ENCODE peak calls at places on chromosomes 12 and 14, in four cellular contexts. C, Y, T and K are unnamed samples.

GRCh38 chr14:32697114-32697513 is 241.6 kb upstream of the NPAS3 start:
- DNase-seq in C (no peak), T (no peak), Y (no peak), K (no peak)

GRCh38 chr14:22829661-22830328 is at the start of gene MRPL52:
- DNase-seq in C (peak), T (peak), Y (peak), K (peak)

GRCh38 chr14:93033983-93034670 is 81.6 kb downstream of the ITPK1 start:
- DNase-seq in T (no peak), Y (peak), C (no peak), K (peak)

GRCh38 chr12:44240186-44240585 is 404.3 kb downstream of the TMEM117 start:
- DNase-seq in T (no peak), C (no peak), Y (no peak), K (no peak)

GRCh38 chr12:4330203-4330602 is 9.2 kb downstream of the TIGAR start:
- DNase-seq in T (no peak), Y (no peak), C (no peak), K (no peak)

GRCh38 chr12:75542942-75543341 is 31.5 kb upstream of the KRR1 start:
- DNase-seq in Y (no peak), T (no peak), C (no peak), K (no peak)

GRCh38 chr12:41903014-41903702 is 241.5 kb downstream of the GXYLT1 start:
- DNase-seq in T (no peak), C (no peak), Y (no peak), K (no peak)

GRCh38 chr12:75870878-75871277 is 160.7 kb downstream of the PHLDA1 start:
- DNase-seq in Y (no peak), T (no peak), C (no peak), K (no peak)

GRCh38 chr12:65208125-65208524 is 38.7 kb downstream of the LEMD3 start:
- DNase-seq in T (no peak), Y (no peak), C (no peak), K (no peak)

GRCh38 chr12:561116-561705 is 101.5 kb downstream of the B4GALNT3 start:
- DNase-seq in T (no peak), C (no peak), Y (no peak), K (peak)

GRCh38 chr12:19382111-19382526 is 57.2 kb upstream of the AEBP2 start:
- DNase-seq in C (peak), Y (no peak), T (no peak), K (peak)

GRCh38 chr12:64687816-64688599 is 71.2 kb downstream of the GNS start:
- DNase-seq in C (peak), Y (peak), T (peak), K (no peak)

GRCh38 chr14:52314521-52315354 is 626 bp downstream of the PTGER2 start:
- DNase-seq in T (peak), Y (peak), C (no peak), K (peak)

GRCh38 chr12:106480259-106480658 is 102.5 kb upstream of the RFX4 start:
- DNase-seq in Y (no peak), C (no peak), T (no peak), K (no peak)

GRCh38 chr12:112963227-112963861 is 15.0 kb upstream of the OAS2 start:
- DNase-seq in C (no peak), Y (no peak), T (no peak), K (no peak)

GRCh38 chr12:1691123-1692007 is 495 bp downstream of the ADIPOR2 start:
- DNase-seq in C (peak), T (peak), Y (no peak), K (peak)

GRCh38 chr14:64671591-64671990 is 32.6 kb upstream of the PLEKHG3 start:
- DNase-seq in Y (peak), C (peak), T (peak), K (no peak)

GRCh38 chr12:103272949-103273348 is 222.8 kb downstream of the C12orf42 start:
- DNase-seq in Y (no peak), T (no peak), C (no peak), K (no peak)

GRCh38 chr14:100654814-100655795 is 67.9 kb upstream of the BEGAIN start:
- DNase-seq in Y (peak), T (peak), C (no peak), K (no peak)

GRCh38 chr12:76020731-76021672 is 10.6 kb downstream of the PHLDA1 start:
- DNase-seq in C (no peak), T (peak), Y (no peak), K (no peak)

GRCh38 chr12:123478762-123479161 is 20.8 kb downstream of the SNRNP35 start:
- DNase-seq in T (no peak), Y (no peak), C (no peak), K (no peak)

GRCh38 chr14:81594012-81594411 is 60.4 kb upstream of the SEL1L start:
- DNase-seq in T (no peak), Y (no peak), C (peak), K (no peak)

GRCh38 chr12:107310621-107311020 is 217.3 kb upstream of the CRY1 start:
- DNase-seq in Y (no peak), C (no peak), T (no peak), K (no peak)

GRCh38 chr12:29783773-29784666 is at the start of gene TMTC1:
- DNase-seq in C (no peak), Y (peak), T (no peak), K (peak)

GRCh38 chr12:109385339-109386078 is 37.8 kb downstream of the MYO1H start:
- DNase-seq in T (no peak), Y (peak), C (peak), K (no peak)

GRCh38 chr14:103144085-103144484 is 20.8 kb downstream of the TNFAIP2 start:
- DNase-seq in Y (no peak), T (no peak), C (no peak), K (no peak)

GRCh38 chr12:50764861-50765324 is 992 bp downstream of the ATF1 start:
- DNase-seq in Y (peak), T (peak), C (peak), K (no peak)

GRCh38 chr14:75879031-75879430 is 102.8 kb downstream of the TGFB3 start:
- DNase-seq in C (no peak), Y (no peak), T (no peak), K (no peak)

GRCh38 chr12:95951515-95951914 is 8.4 kb downstream of the AMDHD1 start:
- DNase-seq in C (no peak), T (no peak), Y (no peak), K (no peak)

GRCh38 chr12:123897221-123897620 is 75.4 kb downstream of the CCDC92 start:
- DNase-seq in C (no peak), Y (no peak), T (no peak), K (no peak)

GRCh38 chr14:47332099-47332498 is 343.3 kb downstream of the MDGA2 start:
- DNase-seq in T (no peak), Y (no peak), C (no peak), K (no peak)

GRCh38 chr12:3752096-3752709 is 706 bp downstream of the CRACR2A start:
- DNase-seq in T (peak), Y (peak), C (peak), K (peak)

DNA sequence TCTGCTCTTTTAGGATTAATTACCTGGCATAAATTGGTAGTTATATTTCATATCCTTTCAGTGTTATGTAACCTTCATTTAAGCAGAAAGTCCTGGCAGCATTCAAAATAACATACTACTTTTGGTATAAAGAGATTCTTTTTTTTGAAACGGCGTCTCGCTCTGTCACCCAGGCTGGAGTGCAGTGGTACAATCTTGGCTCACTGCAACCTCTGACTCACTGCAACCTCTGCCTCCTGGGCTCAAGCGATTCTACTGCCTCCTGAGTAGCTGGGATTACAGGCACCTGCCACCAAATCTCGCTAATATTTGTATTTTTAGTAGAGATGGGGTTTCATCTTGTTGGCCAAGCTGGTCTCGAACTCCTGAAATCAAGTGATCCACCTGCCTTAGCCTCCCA is 9.2 kb downstream of the KTN1 start:
- DNase-seq in C (no peak), T (no peak), Y (no peak), K (no peak)
- H3K27ac ChIP-seq in C (no peak), T (no peak), Y (no peak), K (no peak)

GRCh38 chr12:46590991-46591703 is 218.6 kb upstream of the SLC38A2 start:
- DNase-seq in C (no peak), T (no peak), Y (no peak), K (no peak)

GRCh38 chr12:46580445-46580844 is 207.9 kb upstream of the SLC38A2 start:
- DNase-seq in C (no peak), Y (no peak), T (no peak), K (no peak)

DNA sequence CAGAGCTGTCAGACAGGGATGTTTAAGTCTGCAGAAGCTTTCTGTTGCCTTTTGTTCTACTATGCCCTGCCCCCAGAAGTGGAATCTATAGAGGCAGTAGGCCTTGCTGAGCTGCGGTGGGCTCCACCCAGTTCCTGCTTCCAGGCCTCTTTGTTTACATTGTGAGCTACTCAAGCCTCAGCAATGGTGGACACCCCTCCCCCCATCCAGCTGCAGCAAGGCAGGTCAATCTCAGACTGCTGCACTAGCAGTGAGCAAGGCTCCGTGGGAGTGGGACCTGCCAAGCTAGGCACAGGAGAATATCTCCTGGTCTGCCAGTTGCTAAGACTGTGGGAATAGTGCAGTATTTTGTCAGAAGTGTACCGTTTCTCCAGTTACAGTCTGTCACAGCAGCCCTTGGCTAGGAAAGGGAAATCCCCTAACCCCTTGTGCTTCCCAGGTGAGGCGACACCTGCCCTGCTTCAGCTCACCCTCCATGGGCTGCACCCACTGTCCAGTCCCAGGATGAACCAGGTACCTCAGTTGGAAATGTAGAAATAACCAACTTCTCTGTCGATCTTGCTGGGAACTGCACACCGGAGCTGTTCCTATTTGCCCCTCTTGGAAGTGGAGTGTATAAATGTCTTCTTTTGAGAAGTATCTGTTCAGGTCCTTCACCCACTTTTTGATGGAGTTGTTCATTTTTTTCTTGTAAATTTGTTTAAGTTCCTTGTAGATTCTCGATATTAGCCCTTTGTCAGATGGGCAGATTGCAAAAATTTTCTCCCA is 213.5 kb upstream of the SLC38A2 start:
- DNase-seq in Y (no peak), T (no peak), C (peak), K (no peak)
- TF ChIP-seq POLR2AphosphoS5 in Y (no peak), T (no peak), C (no peak), K (no peak)

DNA sequence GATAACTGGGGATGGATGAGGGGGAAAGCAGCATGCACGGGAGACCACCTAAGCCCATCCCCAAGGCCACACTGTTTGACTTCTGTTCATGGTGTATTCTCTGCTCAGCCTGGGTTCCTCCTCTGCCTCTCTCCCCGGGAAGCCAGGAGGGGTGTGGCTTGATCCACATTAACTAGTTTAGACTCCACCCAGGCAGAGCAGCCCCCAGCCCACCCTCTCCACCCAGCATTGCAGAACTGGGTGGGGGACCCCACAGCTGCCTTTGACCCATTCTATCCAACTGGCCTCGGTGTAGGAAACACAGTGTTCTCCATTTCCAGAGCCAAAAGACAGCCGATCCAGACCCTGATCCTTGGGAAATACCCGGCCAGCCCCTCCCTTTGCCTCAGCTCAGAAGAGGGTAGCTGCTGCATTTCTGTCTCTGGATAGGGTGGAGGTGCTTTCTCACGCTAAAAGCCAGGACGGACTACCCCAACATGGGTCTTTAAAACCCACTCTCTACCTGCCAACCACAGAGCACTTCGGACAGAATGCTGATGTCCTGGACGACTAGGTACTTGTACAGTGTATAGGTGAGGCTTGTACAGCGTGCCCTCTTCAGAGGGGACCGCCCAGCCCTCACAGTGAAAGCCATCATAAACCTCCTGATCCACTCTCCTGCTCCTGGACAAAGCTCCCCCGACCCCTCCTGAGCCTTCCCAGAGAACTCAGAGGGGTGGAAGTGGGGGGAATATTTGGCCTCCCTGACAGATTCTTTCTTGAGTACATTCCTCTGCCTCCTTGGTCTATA is 9.4 kb downstream of the SPRYD3 start:
- DNase-seq in Y (no peak), C (no peak), T (no peak), K (no peak)
- H3K27ac ChIP-seq in Y (no peak), C (no peak), T (no peak), K (peak)

DNA sequence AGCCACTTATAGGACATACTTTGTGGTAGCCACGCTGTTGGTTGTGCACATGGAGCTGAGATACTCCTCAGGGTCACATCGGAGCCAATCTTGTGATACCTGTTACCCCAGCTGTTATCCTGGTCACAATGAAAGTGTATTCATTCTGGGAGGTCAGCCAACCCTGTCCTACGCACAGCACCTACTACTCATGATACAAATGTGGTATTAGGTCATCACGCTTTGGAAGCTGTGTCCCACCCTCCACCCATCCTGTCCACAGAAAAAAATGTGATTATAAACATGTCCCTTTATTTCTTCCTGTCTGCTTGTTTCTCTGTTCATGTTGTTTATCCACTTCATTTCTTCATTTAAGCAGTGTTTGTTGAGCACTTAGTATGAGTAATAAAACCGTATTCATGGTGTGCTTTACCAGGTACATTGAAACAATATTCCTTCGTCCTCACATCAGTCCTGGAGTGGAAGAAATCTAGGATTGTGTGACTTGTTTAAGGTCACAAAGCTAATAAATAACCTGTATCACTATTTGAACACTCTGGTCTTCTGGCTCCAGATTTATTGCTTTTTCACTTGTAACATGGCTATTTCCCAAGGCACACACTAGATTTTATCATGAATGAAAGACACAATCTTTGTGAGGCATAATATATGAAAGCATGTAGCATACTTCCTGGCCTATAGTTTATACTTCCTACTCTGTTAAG is 73.1 kb downstream of the DERA start:
- DNase-seq in C (no peak), Y (no peak), T (no peak), K (no peak)
- TF ChIP-seq POLR2AphosphoS5 in C (no peak), Y (no peak), T (no peak), K (no peak)

DNA sequence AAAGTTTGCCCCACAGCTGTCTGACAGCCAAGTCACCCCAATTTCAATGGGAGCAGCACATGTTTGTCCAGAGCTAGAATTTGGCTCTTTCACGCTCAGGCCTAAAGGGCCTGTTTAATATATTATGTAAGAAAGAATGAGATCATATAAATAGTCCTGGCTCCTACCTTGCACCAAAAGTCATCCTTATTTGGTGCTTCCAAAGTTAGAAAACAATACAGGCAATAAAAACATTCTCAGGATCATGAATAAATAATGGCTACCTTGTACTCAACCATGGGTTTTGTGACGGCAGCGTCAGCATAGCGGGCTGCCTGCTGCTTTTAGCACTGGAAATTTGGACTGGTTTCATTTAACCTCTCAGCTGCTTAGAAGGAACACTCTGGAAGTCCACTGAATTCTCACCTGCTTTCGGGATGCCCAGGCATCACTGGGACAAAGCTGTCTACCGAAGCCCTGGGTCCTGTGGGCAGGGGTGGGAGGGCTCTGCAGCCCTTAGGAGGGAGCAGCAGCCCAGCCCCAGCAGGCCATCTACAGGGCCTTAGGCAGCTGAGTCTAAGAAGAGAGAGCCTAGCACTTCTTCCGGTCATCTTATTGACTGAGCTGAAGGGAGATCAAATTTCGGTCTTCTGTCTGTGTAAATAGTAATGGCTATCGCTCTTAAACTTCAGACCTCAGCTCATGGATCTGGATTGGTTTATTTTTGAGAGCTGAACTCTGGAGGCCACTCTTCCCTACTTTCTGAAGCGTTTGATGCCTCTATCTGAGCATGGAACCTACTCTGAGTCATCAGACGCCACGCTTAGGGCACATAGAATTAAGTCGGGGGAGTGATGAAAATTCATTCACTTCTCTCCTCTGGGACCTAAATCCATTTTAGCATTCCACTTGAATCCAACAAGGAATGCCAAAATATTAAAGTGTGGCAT is 106.5 kb downstream of the SAMD4A start:
- DNase-seq in T (no peak), Y (no peak), C (no peak), K (no peak)
- H3K27ac ChIP-seq in T (no peak), Y (no peak), C (no peak), K (no peak)